ENCODE peak calls at places on chromosomes 3 and 15, in six cellular contexts. One of them, this sample, is unnamed.
A peak's percentile ranks its signal among the peaks of the same experiment; 100 is the strongest.

GRCh38 chr3:161443921-161444457 is 52.6 kb upstream of the OTOL1 start:
- DNase-seq in heart right ventricle: no peak
- DNase-seq in endodermal cell: no peak
- DNase-seq in endothelial cell: no peak
- DNase-seq in neural crest cell: no peak
- DNase-seq in thyroid gland: no peak
- DNase-seq in this sample: no peak

GRCh38 chr15:54580643-54581042 is 602.4 kb downstream of the UNC13C start:
- DNase-seq in heart right ventricle: no peak
- DNase-seq in endodermal cell: no peak
- DNase-seq in endothelial cell: no peak
- DNase-seq in neural crest cell: no peak
- DNase-seq in thyroid gland: no peak
- DNase-seq in this sample: no peak

GRCh38 chr3:140931016-140931454 is 10.6 kb upstream of the SLC25A36 start:
- DNase-seq in heart right ventricle: no peak
- DNase-seq in endodermal cell: peak; percentile 80
- DNase-seq in endothelial cell: peak; percentile 27
- DNase-seq in neural crest cell: no peak
- DNase-seq in thyroid gland: no peak
- DNase-seq in this sample: no peak

GRCh38 chr15:80972276-80972675 is 17.3 kb downstream of the MESD start:
- DNase-seq in heart right ventricle: no peak
- DNase-seq in endodermal cell: no peak
- DNase-seq in endothelial cell: no peak
- DNase-seq in neural crest cell: no peak
- DNase-seq in thyroid gland: no peak
- DNase-seq in this sample: no peak

GRCh38 chr15:26449296-26449695 is 323.6 kb downstream of the GABRB3 start:
- DNase-seq in heart right ventricle: no peak
- DNase-seq in endodermal cell: peak; percentile 79
- DNase-seq in endothelial cell: no peak
- DNase-seq in neural crest cell: no peak
- DNase-seq in thyroid gland: no peak
- DNase-seq in this sample: no peak

GRCh38 chr3:683770-684169 is 409.1 kb upstream of the CNTN6 start:
- DNase-seq in heart right ventricle: no peak
- DNase-seq in endodermal cell: no peak
- DNase-seq in endothelial cell: no peak
- DNase-seq in neural crest cell: no peak
- DNase-seq in thyroid gland: no peak
- DNase-seq in this sample: no peak

GRCh38 chr15:83671603-83672002 is 17.7 kb downstream of the ADAMTSL3 start:
- DNase-seq in heart right ventricle: no peak
- DNase-seq in endodermal cell: no peak
- DNase-seq in endothelial cell: no peak
- DNase-seq in neural crest cell: no peak
- DNase-seq in thyroid gland: no peak
- DNase-seq in this sample: no peak

GRCh38 chr3:71672302-71672701 is 52.9 kb downstream of the EIF4E3 start:
- DNase-seq in heart right ventricle: no peak
- DNase-seq in endodermal cell: no peak
- DNase-seq in endothelial cell: no peak
- DNase-seq in neural crest cell: no peak
- DNase-seq in thyroid gland: no peak
- DNase-seq in this sample: no peak

GRCh38 chr3:149936812-149937230 is 33.9 kb downstream of the PFN2 start:
- DNase-seq in heart right ventricle: peak; percentile 30
- DNase-seq in endodermal cell: peak; percentile 88
- DNase-seq in endothelial cell: peak; percentile 54
- DNase-seq in neural crest cell: peak; percentile 38
- DNase-seq in thyroid gland: peak; percentile 49
- DNase-seq in this sample: peak; percentile 18

GRCh38 chr3:51970606-51971300 is 3.1 kb downstream of the ABHD14B start:
- DNase-seq in heart right ventricle: no peak
- DNase-seq in endodermal cell: peak; percentile 53
- DNase-seq in endothelial cell: no peak
- DNase-seq in neural crest cell: no peak
- DNase-seq in thyroid gland: no peak
- DNase-seq in this sample: no peak

GRCh38 chr3:8757551-8758518 is 11.6 kb downstream of the OXTR start:
- DNase-seq in heart right ventricle: no peak
- DNase-seq in endodermal cell: peak; percentile 48
- DNase-seq in endothelial cell: no peak
- DNase-seq in neural crest cell: no peak
- DNase-seq in thyroid gland: no peak
- DNase-seq in this sample: no peak
- TF ChIP-seq CTCF in heart right ventricle: no peak
- TF ChIP-seq CTCF in endodermal cell: no peak
- TF ChIP-seq CTCF in endothelial cell: no peak
- TF ChIP-seq CTCF in neural crest cell: no peak
- TF ChIP-seq CTCF in thyroid gland: no peak
- TF ChIP-seq CTCF in this sample: no peak

GRCh38 chr15:75758071-75758872 is 45.6 kb upstream of the CSPG4 start:
- DNase-seq in heart right ventricle: peak; percentile 92
- DNase-seq in endodermal cell: peak; percentile 97
- DNase-seq in endothelial cell: peak; percentile 79
- DNase-seq in neural crest cell: peak; percentile 76
- DNase-seq in thyroid gland: peak; percentile 92
- DNase-seq in this sample: peak; percentile 65
- TF ChIP-seq CTCF in heart right ventricle: no peak
- TF ChIP-seq CTCF in endodermal cell: peak; percentile 54
- TF ChIP-seq CTCF in endothelial cell: no peak
- TF ChIP-seq CTCF in neural crest cell: peak; percentile 35
- TF ChIP-seq CTCF in thyroid gland: no peak
- TF ChIP-seq CTCF in this sample: peak; percentile 52

GRCh38 chr3:168884353-168884903 is 779.1 kb downstream of the MECOM start:
- DNase-seq in heart right ventricle: peak; percentile 62
- DNase-seq in endodermal cell: no peak
- DNase-seq in endothelial cell: no peak
- DNase-seq in neural crest cell: no peak
- DNase-seq in thyroid gland: peak; percentile 49
- DNase-seq in this sample: peak; percentile 18

GRCh38 chr3:168885028-168885427 is 778.5 kb downstream of the MECOM start:
- DNase-seq in heart right ventricle: no peak
- DNase-seq in endodermal cell: no peak
- DNase-seq in endothelial cell: no peak
- DNase-seq in neural crest cell: no peak
- DNase-seq in thyroid gland: no peak
- DNase-seq in this sample: no peak

GRCh38 chr3:168888781-168889180 is 774.7 kb downstream of the MECOM start:
- DNase-seq in heart right ventricle: no peak
- DNase-seq in endodermal cell: no peak
- DNase-seq in endothelial cell: no peak
- DNase-seq in neural crest cell: no peak
- DNase-seq in thyroid gland: no peak
- DNase-seq in this sample: no peak

GRCh38 chr3:168894204-168894603 is 769.3 kb downstream of the MECOM start:
- DNase-seq in heart right ventricle: no peak
- DNase-seq in endodermal cell: no peak
- DNase-seq in endothelial cell: no peak
- DNase-seq in neural crest cell: no peak
- DNase-seq in thyroid gland: no peak
- DNase-seq in this sample: no peak

GRCh38 chr3:168889666-168890065 is 773.8 kb downstream of the MECOM start:
- DNase-seq in heart right ventricle: no peak
- DNase-seq in endodermal cell: peak; percentile 53
- DNase-seq in endothelial cell: no peak
- DNase-seq in neural crest cell: no peak
- DNase-seq in thyroid gland: no peak
- DNase-seq in this sample: no peak
- TF ChIP-seq CTCF in heart right ventricle: no peak
- TF ChIP-seq CTCF in endodermal cell: peak; percentile 68
- TF ChIP-seq CTCF in endothelial cell: no peak
- TF ChIP-seq CTCF in neural crest cell: no peak
- TF ChIP-seq CTCF in thyroid gland: no peak
- TF ChIP-seq CTCF in this sample: no peak

GRCh38 chr3:78741066-78741645 is 1026.6 kb downstream of the ROBO1 start:
- DNase-seq in heart right ventricle: no peak
- DNase-seq in endodermal cell: no peak
- DNase-seq in endothelial cell: no peak
- DNase-seq in neural crest cell: no peak
- DNase-seq in thyroid gland: no peak
- DNase-seq in this sample: no peak
- TF ChIP-seq CTCF in heart right ventricle: peak; percentile 38
- TF ChIP-seq CTCF in endodermal cell: peak; percentile 90
- TF ChIP-seq CTCF in endothelial cell: peak; percentile 96
- TF ChIP-seq CTCF in neural crest cell: peak; percentile 76
- TF ChIP-seq CTCF in thyroid gland: no peak
- TF ChIP-seq CTCF in this sample: peak; percentile 36

GRCh38 chr3:155747286-155747685 is 2.4 kb upstream of the PLCH1 start:
- DNase-seq in heart right ventricle: no peak
- DNase-seq in endodermal cell: no peak
- DNase-seq in endothelial cell: no peak
- DNase-seq in neural crest cell: no peak
- DNase-seq in thyroid gland: no peak
- DNase-seq in this sample: no peak

GRCh38 chr3:155744626-155745324 is at the start of gene PLCH1:
- DNase-seq in heart right ventricle: peak; percentile 56
- DNase-seq in endodermal cell: peak; percentile 97
- DNase-seq in endothelial cell: peak; percentile 77
- DNase-seq in neural crest cell: peak; percentile 75
- DNase-seq in thyroid gland: peak; percentile 84
- DNase-seq in this sample: peak; percentile 4

GRCh38 chr3:155745795-155746550 is 1.1 kb upstream of the PLCH1 start:
- DNase-seq in heart right ventricle: no peak
- DNase-seq in endodermal cell: peak; percentile 88
- DNase-seq in endothelial cell: peak; percentile 54
- DNase-seq in neural crest cell: peak; percentile 28
- DNase-seq in thyroid gland: peak; percentile 83
- DNase-seq in this sample: no peak

GRCh38 chr3:155747867-155748266 is 3.0 kb upstream of the PLCH1 start:
- DNase-seq in heart right ventricle: no peak
- DNase-seq in endodermal cell: no peak
- DNase-seq in endothelial cell: no peak
- DNase-seq in neural crest cell: no peak
- DNase-seq in thyroid gland: no peak
- DNase-seq in this sample: no peak

GRCh38 chr3:155746703-155747102 is 1.8 kb upstream of the PLCH1 start:
- DNase-seq in heart right ventricle: no peak
- DNase-seq in endodermal cell: no peak
- DNase-seq in endothelial cell: no peak
- DNase-seq in neural crest cell: no peak
- DNase-seq in thyroid gland: no peak
- DNase-seq in this sample: no peak
- TF ChIP-seq CTCF in heart right ventricle: no peak
- TF ChIP-seq CTCF in endodermal cell: no peak
- TF ChIP-seq CTCF in endothelial cell: no peak
- TF ChIP-seq CTCF in neural crest cell: no peak
- TF ChIP-seq CTCF in thyroid gland: no peak
- TF ChIP-seq CTCF in this sample: no peak

GRCh38 chr3:153442386-153442785 is 280.4 kb downstream of the RAP2B start:
- DNase-seq in heart right ventricle: no peak
- DNase-seq in endodermal cell: no peak
- DNase-seq in endothelial cell: no peak
- DNase-seq in neural crest cell: no peak
- DNase-seq in thyroid gland: no peak
- DNase-seq in this sample: no peak

GRCh38 chr3:153442799-153443487 is 280.9 kb downstream of the RAP2B start:
- DNase-seq in heart right ventricle: no peak
- DNase-seq in endodermal cell: no peak
- DNase-seq in endothelial cell: no peak
- DNase-seq in neural crest cell: no peak
- DNase-seq in thyroid gland: no peak
- DNase-seq in this sample: no peak

GRCh38 chr3:153440311-153440710 is 278.3 kb downstream of the RAP2B start:
- DNase-seq in heart right ventricle: no peak
- DNase-seq in endodermal cell: no peak
- DNase-seq in endothelial cell: no peak
- DNase-seq in neural crest cell: no peak
- DNase-seq in thyroid gland: no peak
- DNase-seq in this sample: no peak

GRCh38 chr3:153445817-153446216 is 283.8 kb downstream of the RAP2B start:
- DNase-seq in heart right ventricle: no peak
- DNase-seq in endodermal cell: no peak
- DNase-seq in endothelial cell: no peak
- DNase-seq in neural crest cell: no peak
- DNase-seq in thyroid gland: no peak
- DNase-seq in this sample: no peak

GRCh38 chr3:153443961-153444360 is 281.9 kb downstream of the RAP2B start:
- DNase-seq in heart right ventricle: no peak
- DNase-seq in endodermal cell: no peak
- DNase-seq in endothelial cell: no peak
- DNase-seq in neural crest cell: no peak
- DNase-seq in thyroid gland: no peak
- DNase-seq in this sample: no peak
- TF ChIP-seq CTCF in heart right ventricle: no peak
- TF ChIP-seq CTCF in endodermal cell: peak; percentile 64
- TF ChIP-seq CTCF in endothelial cell: no peak
- TF ChIP-seq CTCF in neural crest cell: peak; percentile 27
- TF ChIP-seq CTCF in thyroid gland: no peak
- TF ChIP-seq CTCF in this sample: no peak

GRCh38 chr3:65245133-65246076 is 557.6 kb upstream of the ADAMTS9 start:
- DNase-seq in heart right ventricle: no peak
- DNase-seq in endodermal cell: no peak
- DNase-seq in endothelial cell: no peak
- DNase-seq in neural crest cell: no peak
- DNase-seq in thyroid gland: no peak
- DNase-seq in this sample: no peak
- TF ChIP-seq CTCF in heart right ventricle: no peak
- TF ChIP-seq CTCF in endodermal cell: peak; percentile 60
- TF ChIP-seq CTCF in endothelial cell: peak; percentile 36
- TF ChIP-seq CTCF in neural crest cell: peak; percentile 56
- TF ChIP-seq CTCF in thyroid gland: peak; percentile 32
- TF ChIP-seq CTCF in this sample: peak; percentile 31

DNA sequence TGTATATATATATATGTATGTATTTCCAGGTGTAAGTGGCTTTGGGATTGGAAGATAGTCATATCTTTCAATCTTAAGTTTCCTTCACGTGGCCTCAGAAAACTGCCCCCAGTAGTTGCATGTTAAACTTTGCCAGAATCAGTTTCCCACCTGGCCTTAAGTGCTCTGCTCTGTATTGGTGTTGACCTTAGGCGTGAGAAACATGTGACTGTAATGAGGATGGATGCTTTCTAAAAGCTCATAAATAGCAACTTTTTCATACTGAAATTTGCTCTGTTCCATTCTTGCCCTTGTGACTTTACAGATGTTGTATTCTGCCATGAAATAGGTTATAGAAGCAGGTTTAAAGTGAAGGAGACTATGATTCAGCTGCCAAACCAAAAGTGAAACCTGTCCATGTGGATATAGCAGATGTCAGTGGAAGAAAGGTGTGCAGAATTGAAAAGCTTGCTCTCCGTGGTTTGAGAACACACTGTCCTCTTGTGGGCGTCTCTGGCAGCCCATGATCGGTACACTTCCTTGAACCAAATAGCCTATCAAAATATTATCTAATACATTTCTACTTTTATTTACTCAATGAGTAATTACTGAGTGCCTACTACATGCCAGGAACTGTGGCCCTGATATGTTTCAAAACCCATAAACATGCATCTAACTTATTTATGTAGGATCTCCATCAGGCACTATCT is 15.8 kb downstream of the SCG5 start:
- DNase-seq in heart right ventricle: no peak
- DNase-seq in endodermal cell: no peak
- DNase-seq in endothelial cell: no peak
- DNase-seq in neural crest cell: no peak
- DNase-seq in thyroid gland: peak; percentile 44
- DNase-seq in this sample: no peak
- TF ChIP-seq CTCF in heart right ventricle: no peak
- TF ChIP-seq CTCF in endodermal cell: peak; percentile 28
- TF ChIP-seq CTCF in endothelial cell: no peak
- TF ChIP-seq CTCF in neural crest cell: no peak
- TF ChIP-seq CTCF in thyroid gland: no peak
- TF ChIP-seq CTCF in this sample: no peak

GRCh38 chr3:50318615-50319014 is 3.9 kb downstream of the HYAL2 start:
- DNase-seq in heart right ventricle: no peak
- DNase-seq in endodermal cell: no peak
- DNase-seq in endothelial cell: no peak
- DNase-seq in neural crest cell: no peak
- DNase-seq in thyroid gland: no peak
- DNase-seq in this sample: no peak
- TF ChIP-seq CTCF in heart right ventricle: no peak
- TF ChIP-seq CTCF in endodermal cell: no peak
- TF ChIP-seq CTCF in endothelial cell: no peak
- TF ChIP-seq CTCF in neural crest cell: no peak
- TF ChIP-seq CTCF in thyroid gland: no peak
- TF ChIP-seq CTCF in this sample: no peak

This sample was measured in AG09319.